ENCODE peak calls at places on chromosome 21, in five cellular contexts. J is prostate gland, H is left ventricle myocardium inferior, D is lower lobe of right lung, X is heart left ventricle. F is an unnamed sample. For H3K27me3, the result is how much of the 10 kb centered on the place peaks cover.

GRCh38 chr21:27024971-27025370 is 58.1 kb upstream of the ADAMTS5 start:
- DNase-seq in J (no peak), D (no peak), H (no peak), X (no peak), F (no peak)

GRCh38 chr21:46357335-46357604 is 33.3 kb downstream of the PCNT start:
- DNase-seq in J (no peak), H (no peak), X (no peak), D (no peak), F (no peak)

GRCh38 chr21:26850116-26850643 is 5.0 kb upstream of the ADAMTS1 start:
- DNase-seq in X (no peak), H (no peak), D (no peak), J (no peak), F (no peak)

GRCh38 chr21:42652527-42653491 is 612 bp upstream of the PDE9A start:
- DNase-seq in H (peak), X (peak), J (peak), D (peak), F (no peak)

GRCh38 chr21:14869984-14870840 is 194.6 kb downstream of the NRIP1 start:
- DNase-seq in J (no peak), H (no peak), X (no peak), D (no peak), F (no peak)

GRCh38 chr21:9839011-9839661 is 682.2 kb upstream of the TPTE start:
- DNase-seq in H (peak), J (no peak), D (peak), X (no peak), F (no peak)

GRCh38 chr21:34020005-34020847 is 53.2 kb upstream of the MRPS6 start:
- DNase-seq in D (no peak), J (no peak), X (no peak), H (no peak), F (no peak)

GRCh38 chr21:27058673-27059365 is 91.9 kb upstream of the ADAMTS5 start:
- DNase-seq in H (no peak), X (no peak), J (no peak), D (no peak), F (no peak)

GRCh38 chr21:18673789-18674188 is 270.2 kb upstream of the TMPRSS15 start:
- DNase-seq in D (no peak), X (no peak), H (no peak), J (no peak), F (no peak)

GRCh38 chr21:15249285-15249993 is 184.6 kb upstream of the NRIP1 start:
- DNase-seq in J (no peak), X (peak), H (no peak), D (no peak), F (no peak)

DNA sequence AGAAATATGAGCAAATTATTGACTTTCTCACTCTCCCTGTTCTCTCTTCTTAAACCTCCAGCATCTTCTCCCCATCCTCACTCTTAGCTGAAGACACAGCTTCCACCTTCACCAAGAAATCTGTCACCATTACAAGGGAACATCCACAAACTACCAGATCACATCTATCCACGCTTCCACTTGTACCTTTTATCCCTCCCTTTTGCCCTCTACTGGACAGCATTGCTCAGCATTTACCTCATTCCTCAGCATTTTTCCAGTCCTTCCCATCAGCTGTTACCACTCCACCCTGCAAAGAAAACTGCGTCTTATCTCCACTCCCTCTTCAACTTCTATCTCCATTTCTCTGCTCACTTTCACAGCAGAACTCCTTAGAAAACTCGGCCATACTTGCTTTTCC is 42.6 kb downstream of the KCNJ6 start:
- DNase-seq in D (no peak), X (no peak), J (no peak), H (no peak), F (no peak)
- TF ChIP-seq CTCF in D (no peak), X (no peak), J (no peak), H (no peak), F (peak)

DNA sequence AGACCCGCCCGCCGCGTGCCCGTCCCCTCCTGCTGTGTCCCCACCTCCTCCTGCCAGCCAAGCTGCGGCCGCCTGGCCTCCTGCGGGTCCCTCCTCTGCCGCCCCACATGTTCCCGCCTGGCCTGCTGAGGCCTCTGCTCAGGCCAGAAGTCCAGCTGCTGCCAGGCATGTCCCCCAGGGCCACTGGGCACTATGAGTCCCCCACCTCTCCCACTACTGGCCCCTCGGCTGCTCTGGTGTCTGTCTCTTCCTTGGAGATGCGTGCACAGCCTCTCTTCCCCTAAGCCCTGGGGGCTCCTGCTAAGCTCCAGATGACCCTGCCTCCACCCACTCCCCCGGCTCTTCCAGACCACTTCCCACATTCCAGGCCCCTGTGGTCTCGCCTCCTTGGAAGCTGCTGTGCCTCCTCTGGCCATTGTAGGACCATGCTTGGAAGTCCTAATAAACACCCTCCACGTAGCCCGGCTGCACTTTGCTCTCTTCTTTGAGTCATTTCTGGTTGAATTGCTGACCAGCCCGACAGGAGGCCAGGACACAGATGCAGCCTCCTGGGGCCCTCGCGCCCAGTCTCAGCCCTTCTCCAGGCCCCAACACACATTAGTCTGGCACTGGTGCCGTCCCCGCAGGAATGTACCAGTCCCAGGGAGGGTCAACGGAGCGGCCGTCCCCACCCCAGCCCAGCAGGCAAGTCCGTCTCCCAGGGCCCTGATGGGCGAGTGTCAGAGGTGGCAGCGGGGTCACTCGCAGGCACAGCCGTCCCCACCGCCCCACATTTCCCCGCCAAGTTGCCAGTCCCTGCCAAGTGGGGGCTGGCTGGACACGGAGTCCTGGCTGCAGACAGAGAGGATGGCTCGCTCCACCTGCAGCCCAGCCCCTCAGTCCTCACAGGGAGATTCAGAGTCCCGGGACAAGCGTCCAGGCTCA is 1.1 kb downstream of the KRTAP10-12 start:
- DNase-seq in H (no peak), D (no peak), J (no peak), X (no peak), F (no peak)
- H3K27me3 ChIP-seq in H (half or more), D (half or more), J (under half), X (under half), F (under half)

DNA sequence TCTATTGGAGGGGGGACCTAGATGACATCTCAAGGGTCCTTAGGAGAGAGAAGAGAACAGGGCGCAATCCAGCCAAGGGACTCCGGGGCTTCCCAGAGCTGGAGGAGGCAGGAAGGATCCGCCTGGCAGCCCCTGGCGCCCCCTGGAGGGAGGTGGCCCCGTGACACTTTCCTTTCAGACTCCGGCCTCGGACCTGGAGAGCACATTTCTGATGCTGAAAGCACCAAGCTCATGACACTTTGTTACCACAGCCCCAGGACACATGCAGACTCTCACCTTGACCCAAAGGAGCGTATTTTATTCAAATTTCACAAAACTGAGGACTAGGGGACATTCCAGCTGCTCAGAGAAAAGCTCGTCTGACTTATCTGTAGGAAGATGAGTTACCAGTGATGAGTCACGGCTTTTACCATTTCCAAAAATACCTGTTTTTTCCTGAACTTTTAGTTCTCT is 21.4 kb upstream of the POFUT2 start:
- DNase-seq in H (peak), X (peak), D (peak), J (no peak), F (no peak)
- TF ChIP-seq CTCF in H (peak), X (peak), D (peak), J (no peak), F (peak)

DNA sequence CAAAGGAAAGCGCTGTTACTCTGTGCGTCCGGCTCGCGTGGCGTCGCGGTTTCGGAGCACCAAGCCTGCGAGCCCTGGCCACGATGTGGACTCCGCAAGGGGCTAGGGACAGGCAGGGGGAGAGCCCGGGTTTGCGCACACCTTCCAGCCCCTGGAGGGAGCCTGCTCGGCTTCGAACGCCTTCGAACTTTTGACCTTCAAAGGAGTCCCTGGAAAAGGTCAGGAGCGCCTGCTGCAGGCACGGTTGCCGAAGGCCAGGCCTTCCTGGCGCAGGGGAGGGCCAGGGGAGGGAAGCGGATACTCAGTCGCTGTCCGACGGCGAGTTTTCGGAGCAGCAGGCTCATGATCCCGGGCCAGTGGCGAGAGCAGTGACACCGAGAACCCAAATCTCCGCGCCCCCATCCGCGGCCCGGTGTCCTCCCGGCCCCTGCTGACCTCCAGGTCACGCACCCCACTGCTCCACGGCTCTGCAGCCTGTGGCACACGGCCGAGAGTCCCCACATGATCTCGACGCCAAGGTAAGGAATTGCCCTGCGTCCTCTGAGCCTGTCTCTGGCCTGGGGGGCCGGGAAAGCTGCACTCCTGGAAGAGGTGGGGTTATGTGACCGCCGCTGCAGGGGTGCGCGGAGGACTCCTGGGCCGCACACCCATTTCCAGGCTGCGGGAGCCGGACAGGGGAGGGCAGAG is 1.3 kb upstream of the SIM2 start:
- DNase-seq in X (no peak), H (no peak), D (no peak), J (no peak), F (no peak)
- H3K27me3 ChIP-seq in X (half or more), H (half or more), D (half or more), J (under half), F (half or more)

GRCh38 chr21:41411449-41412089 is 14.5 kb upstream of the MX1 start:
- DNase-seq in D (peak), J (no peak), X (no peak), H (no peak), F (no peak)
- TF ChIP-seq CTCF in D (peak), J (no peak), X (peak), H (peak), F (no peak)

DNA sequence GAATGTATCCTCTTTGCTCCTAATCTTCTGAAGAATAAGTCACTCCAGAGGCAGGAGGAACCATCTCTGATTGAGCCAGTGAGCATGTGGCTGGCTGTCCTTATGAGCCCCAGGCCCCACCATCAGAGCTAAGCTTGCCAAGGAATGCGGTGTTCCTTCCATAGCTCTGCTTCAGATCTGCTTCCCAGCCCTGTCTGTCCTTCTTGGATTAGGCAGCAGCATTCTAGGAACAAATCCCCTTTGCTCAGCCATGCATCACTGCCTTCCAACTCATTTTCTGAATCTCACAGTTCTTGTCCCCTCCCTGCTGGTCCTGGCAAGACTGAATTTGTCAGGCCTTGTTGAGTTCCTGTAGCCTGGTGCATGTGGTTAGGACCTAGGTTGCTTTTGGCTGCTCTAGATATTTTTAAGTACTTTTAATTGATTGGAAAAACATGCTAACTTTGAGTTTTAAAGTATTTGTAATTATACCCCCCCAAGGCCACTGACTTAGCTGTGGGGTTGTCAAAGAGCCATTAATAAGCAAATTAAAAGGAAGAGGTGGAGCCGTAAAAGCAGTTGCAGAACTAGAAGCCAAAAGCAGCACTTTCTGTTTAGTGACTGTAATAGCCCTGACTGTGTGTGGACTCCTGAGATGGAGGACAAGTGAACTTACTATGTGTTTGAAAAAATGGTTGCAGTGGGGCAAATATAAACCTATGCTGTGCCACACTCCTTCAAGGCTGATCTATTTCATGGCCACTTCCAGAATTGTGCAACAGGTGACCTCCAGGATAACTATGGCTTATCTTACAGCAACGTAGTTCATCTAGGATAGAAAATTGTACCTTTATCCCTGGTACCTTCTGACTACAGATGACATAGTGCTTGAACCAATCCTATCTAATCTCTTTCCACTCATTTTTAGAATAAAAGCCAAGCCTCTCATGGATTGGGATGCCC is 61.3 kb upstream of the BACH1 start:
- DNase-seq in X (no peak), D (no peak), H (peak), J (no peak), F (no peak)
- H3K27me3 ChIP-seq in X (under half), D (under half), H (under half), J (under half), F (under half)

DNA sequence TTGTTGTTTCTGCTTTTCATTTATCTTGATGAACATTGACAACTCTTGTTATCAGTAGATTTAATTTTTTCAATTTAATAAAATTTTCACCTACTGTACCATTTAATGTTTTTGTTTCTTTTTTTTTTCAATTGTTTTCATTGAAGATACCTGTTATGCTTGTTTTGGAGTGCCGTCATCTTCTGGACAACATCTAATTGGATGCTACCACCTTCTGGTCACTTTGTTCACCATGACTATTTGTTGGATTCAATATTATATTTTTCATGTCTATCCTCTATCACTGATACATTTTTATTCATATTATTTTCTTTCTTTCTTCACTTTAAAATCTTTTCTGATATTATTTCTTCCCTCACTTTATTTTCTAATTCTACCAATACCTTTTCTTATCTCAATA is 14.0 kb downstream of the KRTAP21-2 start:
- DNase-seq in H (no peak), X (no peak), D (no peak), J (no peak), F (no peak)
- TF ChIP-seq CTCF in H (peak), X (peak), D (no peak), J (peak), F (no peak)

GRCh38 chr21:35406600-35406999 is 357.5 kb upstream of the RUNX1 start:
- DNase-seq in X (no peak), J (no peak), H (no peak), D (no peak), F (no peak)
- H3K27me3 ChIP-seq in X (under half), J (under half), H (half or more), D (under half), F (under half)